ENCODE peak calls at places on chromosome 10, in nine cellular contexts. R is OCI-LY7; B is CD4-positive, CD25-positive, alpha-beta regulatory T cell; T is CD8-positive, alpha-beta T cell; P is tibial nerve; H is trophoblast cell; O is IMR-90; G is neural progenitor cell; Q is mesendoderm. I is an unnamed sample. For H3K4me1, the result is how much of the 10 kb centered on the place peaks cover.

GRCh38 chr10:36163827-36164226 is 521.7 kb upstream of the FZD8 start:
- DNase-seq in G (no peak), R (no peak), Q (no peak), B (no peak), P (no peak), T (no peak), H (no peak), O (no peak), I (no peak)

GRCh38 chr10:13708256-13708990 is 121.7 kb downstream of the PRPF18 start:
- DNase-seq in Q (peak), B (no peak), R (no peak), O (no peak), T (no peak), G (peak), H (peak), P (no peak), I (no peak)

GRCh38 chr10:93815304-93816091 is 57.8 kb downstream of the LGI1 start:
- DNase-seq in T (no peak), Q (peak), G (peak), B (no peak), P (no peak), O (no peak), H (no peak), R (peak), I (no peak)

GRCh38 chr10:108639010-108639409 is 1284.3 kb downstream of the XPNPEP1 start:
- DNase-seq in P (no peak), R (no peak), T (no peak), Q (no peak), H (no peak), G (no peak), O (no peak), B (no peak), I (no peak)

GRCh38 chr10:33335800-33336605 is 1.5 kb upstream of the NRP1 start:
- DNase-seq in G (peak), R (no peak), P (peak), O (peak), T (no peak), B (no peak), Q (peak), H (no peak), I (peak)

GRCh38 chr10:78473016-78473415 is 439.4 kb downstream of the RPS24 start:
- DNase-seq in G (peak), Q (peak), H (no peak), T (no peak), B (no peak), R (no peak), O (no peak), P (no peak), I (no peak)

GRCh38 chr10:64394744-64395143 is 873.5 kb downstream of the REEP3 start:
- DNase-seq in P (no peak), B (no peak), Q (peak), O (peak), T (no peak), H (peak), G (no peak), R (no peak), I (no peak)

GRCh38 chr10:22259280-22259679 is 41.5 kb upstream of the EBLN1 start:
- DNase-seq in H (no peak), O (no peak), B (peak), R (peak), Q (peak), P (no peak), T (no peak), G (peak), I (no peak)

GRCh38 chr10:22598488-22598887 is 115.9 kb downstream of the PIP4K2A start:
- DNase-seq in T (no peak), R (no peak), B (no peak), G (no peak), Q (no peak), H (no peak), P (no peak), O (no peak), I (no peak)

GRCh38 chr10:103595933-103596726 is 102.6 kb downstream of the NEURL1 start:
- DNase-seq in P (no peak), T (no peak), B (no peak), H (no peak), G (no peak), O (no peak), Q (no peak), R (no peak), I (no peak)

GRCh38 chr10:89799573-89799972 is 98.2 kb downstream of the KIF20B start:
- DNase-seq in H (no peak), G (no peak), O (no peak), T (no peak), R (no peak), P (no peak), B (no peak), Q (no peak), I (no peak)

GRCh38 chr10:116826803-116827202 is 22.5 kb upstream of the ENO4 start:
- DNase-seq in T (no peak), O (peak), B (no peak), P (no peak), R (no peak), Q (no peak), H (no peak), G (peak), I (no peak)

GRCh38 chr10:4405828-4406227 is 420.2 kb upstream of the AKR1E2 start:
- DNase-seq in P (no peak), Q (no peak), G (no peak), T (no peak), B (no peak), H (no peak), O (no peak), R (no peak), I (no peak)

GRCh38 chr10:54139819-54140428 is 661.1 kb downstream of the PCDH15 start:
- DNase-seq in Q (peak), B (no peak), G (no peak), P (no peak), T (no peak), H (no peak), O (no peak), R (peak), I (no peak)

GRCh38 chr10:29356931-29357330 is 68.1 kb downstream of the LYZL1 start:
- DNase-seq in Q (no peak), O (no peak), R (no peak), B (no peak), T (no peak), G (no peak), H (peak), P (no peak), I (no peak)

GRCh38 chr10:6642881-6643280 is 62.8 kb upstream of the PRKCQ start:
- DNase-seq in G (no peak), H (no peak), T (no peak), O (no peak), Q (no peak), P (no peak), B (peak), R (no peak), I (no peak)

GRCh38 chr10:18719811-18720210 is 60.6 kb downstream of the ARL5B start:
- DNase-seq in H (no peak), B (no peak), R (no peak), T (no peak), G (no peak), O (peak), P (no peak), Q (no peak), I (no peak)

GRCh38 chr10:122267849-122268737 is 3.0 kb upstream of the BTBD16 start:
- DNase-seq in G (peak), T (peak), B (peak), R (peak), O (peak), H (peak), P (no peak), Q (peak), I (peak)

GRCh38 chr10:86684305-86684704 is 16.0 kb downstream of the LDB3 start:
- DNase-seq in B (no peak), H (no peak), Q (peak), G (peak), T (no peak), O (peak), R (no peak), P (no peak), I (no peak)

GRCh38 chr10:122877264-122877663 is 2.1 kb downstream of the FAM24B start:
- DNase-seq in H (no peak), T (no peak), P (no peak), O (no peak), B (no peak), R (no peak), G (no peak), Q (peak), I (no peak)

GRCh38 chr10:59234194-59234593 is 57.8 kb downstream of the PHYHIPL start:
- DNase-seq in G (no peak), R (no peak), O (peak), Q (no peak), T (no peak), P (no peak), B (no peak), H (no peak), I (no peak)

GRCh38 chr10:34305189-34305588 is 509.9 kb downstream of the PARD3 start:
- DNase-seq in P (no peak), G (peak), R (peak), T (no peak), H (peak), Q (peak), B (no peak), O (no peak), I (no peak)

GRCh38 chr10:102916173-102916572 is 1.9 kb upstream of the CNNM2 start:
- DNase-seq in H (no peak), P (no peak), G (no peak), Q (no peak), T (no peak), O (no peak), R (no peak), B (no peak), I (no peak)

GRCh38 chr10:43407148-43407575 is 1.8 kb downstream of the HNRNPF start:
- DNase-seq in O (peak), H (peak), B (peak), Q (peak), P (peak), T (peak), G (peak), R (peak), I (peak)

GRCh38 chr10:73625004-73625883 is 16.0 kb downstream of the MYOZ1 start:
- DNase-seq in H (peak), T (peak), B (peak), G (peak), P (no peak), R (peak), O (peak), Q (peak), I (peak)

GRCh38 chr10:116460219-116460618 is 32.6 kb downstream of the PNLIPRP3 start:
- DNase-seq in G (no peak), B (no peak), T (no peak), R (no peak), H (peak), P (no peak), O (no peak), Q (no peak), I (no peak)

GRCh38 chr10:110566472-110567200 is 859 bp upstream of the SMC3 start:
- DNase-seq in G (peak), Q (peak), H (no peak), O (no peak), P (no peak), R (peak), T (no peak), B (no peak), I (no peak)

GRCh38 chr10:60377955-60378354 is 11.7 kb downstream of the ANK3 start:
- DNase-seq in P (no peak), G (no peak), B (no peak), R (no peak), Q (no peak), T (no peak), O (peak), H (no peak), I (no peak)

GRCh38 chr10:67818323-67818722 is 19.7 kb downstream of the DNAJC12 start:
- DNase-seq in T (no peak), G (no peak), O (peak), H (no peak), B (no peak), Q (no peak), R (no peak), P (no peak), I (no peak)

GRCh38 chr10:70508912-70509366 is 30.4 kb downstream of the PALD1 start:
- DNase-seq in Q (peak), B (no peak), O (peak), H (no peak), G (peak), R (peak), P (peak), T (no peak), I (peak)

GRCh38 chr10:50497758-50498157 is 126.0 kb downstream of the SGMS1 start:
- DNase-seq in P (no peak), T (no peak), O (peak), R (no peak), B (peak), H (no peak), G (no peak), Q (no peak), I (no peak)

GRCh38 chr10:111078505-111079185 is 1.8 kb downstream of the ADRA2A start:
- DNase-seq in R (no peak), G (peak), P (no peak), Q (no peak), T (no peak), B (no peak), O (no peak), H (no peak), I (no peak)

GRCh38 chr10:33129181-33129928 is 171.3 kb upstream of the ITGB1 start:
- DNase-seq in O (peak), G (no peak), R (no peak), B (no peak), Q (no peak), T (no peak), H (no peak), P (peak), I (no peak)

GRCh38 chr10:10826125-10826524 is 191.5 kb upstream of the CELF2 start:
- DNase-seq in Q (no peak), O (peak), G (no peak), H (no peak), B (no peak), P (no peak), T (no peak), R (no peak), I (no peak)

GRCh38 chr10:92880233-92880861 is 32.0 kb downstream of the EXOC6 start:
- DNase-seq in B (peak), T (no peak), O (peak), G (peak), R (peak), P (peak), Q (peak), H (no peak), I (no peak)

GRCh38 chr10:62083868-62084267 is 182.4 kb downstream of the ARID5B start:
- DNase-seq in R (no peak), B (no peak), T (no peak), H (no peak), P (no peak), Q (no peak), G (no peak), O (peak), I (peak)

GRCh38 chr10:44591911-44592310 is 207.0 kb upstream of the CXCL12 start:
- DNase-seq in T (no peak), O (no peak), G (no peak), R (no peak), H (no peak), Q (no peak), B (no peak), P (no peak), I (no peak)
- H3K4me1 ChIP-seq in T (under half), O (under half), G (under half), R (under half), H (under half), Q (under half), B (under half), P (under half), I (under half)

DNA sequence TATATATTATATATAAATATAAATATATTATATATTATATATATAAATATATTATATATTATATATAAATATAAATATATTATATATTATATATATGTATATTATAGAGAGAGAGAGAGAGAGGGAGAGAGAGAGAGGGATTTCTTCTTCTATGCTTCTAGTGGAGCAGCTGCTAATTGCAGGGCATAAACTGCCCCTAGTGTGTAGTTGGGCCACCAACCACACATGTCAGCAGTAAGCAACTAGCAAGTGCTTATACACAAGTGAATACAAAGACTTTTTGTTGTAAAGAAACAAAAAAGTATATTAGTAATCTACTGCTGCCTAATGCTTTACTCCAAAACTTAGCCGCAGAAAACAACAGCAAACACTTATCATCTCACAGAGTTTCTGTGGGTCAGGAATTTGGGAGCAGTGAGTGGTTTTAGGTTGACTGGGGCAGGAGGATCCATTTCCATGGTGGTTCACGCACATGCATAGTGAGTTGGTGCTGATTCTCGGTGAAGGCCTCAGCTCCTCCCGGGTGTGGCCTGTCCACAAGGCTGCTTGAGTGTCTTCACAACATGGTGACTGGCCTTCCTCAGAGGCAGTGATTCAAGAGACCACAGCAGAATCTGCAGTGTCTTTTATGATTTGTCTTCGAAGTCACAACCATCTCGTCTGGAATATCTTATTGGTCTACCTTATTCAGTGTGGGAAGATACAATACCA is 25.5 kb upstream of the BAG3 start:
- DNase-seq in P (no peak), R (peak), G (no peak), H (no peak), O (no peak), T (no peak), Q (no peak), B (peak), I (no peak)
- H3K4me1 ChIP-seq in P (under half), R (under half), G (under half), H (under half), O (under half), T (under half), Q (under half), B (under half), I (under half)

GRCh38 chr10:71621783-71622526 is 97.6 kb downstream of the C10orf105 start:
- DNase-seq in R (peak), B (no peak), T (no peak), G (peak), H (peak), O (peak), Q (peak), P (peak), I (no peak)
- H3K4me1 ChIP-seq in R (half or more), B (under half), T (under half), G (half or more), H (under half), O (under half), Q (under half), P (under half), I (under half)

GRCh38 chr10:96860631-96861277 is 28.7 kb downstream of the LCOR start:
- DNase-seq in Q (no peak), R (no peak), G (no peak), H (no peak), T (no peak), B (no peak), O (no peak), P (no peak), I (no peak)
- H3K4me1 ChIP-seq in Q (under half), R (under half), G (under half), H (under half), T (under half), B (under half), O (under half), P (under half), I (under half)

GRCh38 chr10:113626809-113627370 is 37.0 kb downstream of the NRAP start:
- DNase-seq in O (no peak), B (no peak), Q (no peak), G (no peak), R (no peak), H (no peak), T (no peak), P (no peak), I (no peak)

GRCh38 chr10:113625461-113626186 is 38.2 kb downstream of the NRAP start:
- DNase-seq in R (no peak), P (no peak), T (no peak), Q (no peak), H (no peak), B (no peak), O (no peak), G (no peak), I (no peak)

GRCh38 chr10:113628607-113629153 is 35.2 kb downstream of the NRAP start:
- DNase-seq in T (no peak), B (no peak), H (no peak), G (no peak), R (no peak), Q (no peak), P (no peak), O (no peak), I (no peak)

GRCh38 chr10:113630929-113631533 is 32.8 kb downstream of the NRAP start:
- DNase-seq in O (no peak), B (no peak), H (no peak), G (no peak), R (no peak), P (no peak), T (no peak), Q (no peak), I (no peak)

GRCh38 chr10:113627836-113628235 is 36.0 kb downstream of the NRAP start:
- DNase-seq in O (no peak), P (no peak), Q (no peak), T (no peak), G (no peak), H (no peak), R (no peak), B (no peak), I (no peak)
- H3K4me1 ChIP-seq in O (under half), P (under half), Q (under half), T (under half), G (under half), H (under half), R (under half), B (under half), I (under half)

DNA sequence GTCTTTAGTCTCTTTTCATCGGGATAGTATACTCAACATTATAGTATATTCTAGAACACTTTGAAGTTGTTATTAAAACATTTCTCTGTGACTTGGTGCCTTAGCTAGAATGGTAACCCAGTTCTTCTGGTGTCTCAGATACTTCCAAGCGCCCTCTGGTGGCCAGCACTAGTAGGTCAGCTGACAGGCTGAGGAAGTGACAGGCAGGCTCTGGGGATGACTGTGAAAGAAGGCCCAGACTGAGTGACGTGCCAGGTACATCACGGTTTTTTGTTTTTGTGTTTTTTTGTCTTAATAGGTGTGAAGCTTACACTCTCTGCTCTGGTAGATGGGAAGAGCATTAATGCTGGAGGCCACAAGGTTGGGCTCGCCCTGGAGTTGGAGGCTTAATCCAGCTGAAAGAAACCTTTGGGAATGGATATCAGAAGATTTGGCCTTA is 5.1 kb downstream of the COMTD1 start:
- DNase-seq in O (peak), P (peak), G (peak), Q (peak), H (peak), R (peak), B (peak), T (peak), I (peak)
- H3K4me1 ChIP-seq in O (under half), P (under half), G (under half), Q (under half), H (under half), R (under half), B (under half), T (under half), I (under half)

I was measured in mucosa of descending colon.